ENCODE peak calls at places on chromosomes 16 and 17, in nine cellular contexts. E is cardiac fibroblast; F is activated T-helper 2 cell treated with anti-CD3 and anti-CD28 coated beads, Interferon-gamma antibody, Interleukin-2, Interleukin-4, amounts not matched to agents 10 μg/mL and 5 μg/mL and 100 μg/mL, durations not matched to agents 14 hours and 24 hours and 36 hours; K is GM18507; H is uterus; L is stimulated activated CD4-positive, alpha-beta T cell treated with anti-CD3 and anti-CD28 coated beads, Interleukin-4, amount 100 ng/mL, for 1 hour; I is NCI-H69; J is stimulated activated CD8-positive, alpha-beta memory T cell treated with anti-CD3 and anti-CD28 coated beads, Interleukin-2, amount 100 ng/mL, for 48 hours; Q is left ventricle myocardium inferior. U is an unnamed sample.

GRCh38 chr17:37429442-37429841 is 22.8 kb downstream of the TADA2A start:
- DNase-seq in Q (no peak), E (peak), J (no peak), K (no peak), I (no peak), F (no peak), H (no peak), L (no peak), U (no peak)

GRCh38 chr16:81175325-81175891 is 63.1 kb upstream of the BCO1 start:
- DNase-seq in K (no peak), H (no peak), J (no peak), Q (no peak), F (no peak), I (no peak), L (no peak), E (peak), U (no peak)

GRCh38 chr16:898216-898615 is 72.6 kb downstream of the LMF1 start:
- DNase-seq in L (no peak), Q (no peak), I (no peak), E (no peak), J (no peak), F (no peak), H (no peak), K (no peak), U (no peak)

GRCh38 chr17:28397687-28398279 is 8.2 kb downstream of the SLC46A1 start:
- DNase-seq in H (no peak), L (no peak), Q (no peak), I (no peak), K (no peak), J (no peak), E (no peak), F (no peak), U (no peak)

GRCh38 chr17:751269-752001 is 629 bp downstream of the GEMIN4 start:
- DNase-seq in E (peak), L (peak), H (peak), K (no peak), J (peak), F (peak), I (peak), Q (peak), U (peak)

GRCh38 chr16:7364054-7364407 is 31.4 kb downstream of the RBFOX1 start:
- DNase-seq in I (peak), F (no peak), L (no peak), H (no peak), J (no peak), K (no peak), E (no peak), Q (no peak), U (peak)

GRCh38 chr16:20901441-20902112 is 1.0 kb downstream of the LYRM1 start:
- DNase-seq in F (peak), J (no peak), I (peak), H (peak), L (peak), E (peak), K (peak), Q (peak), U (peak)

GRCh38 chr16:57609541-57610401 is 18.7 kb upstream of the ADGRG1 start:
- DNase-seq in K (peak), Q (no peak), J (peak), F (peak), L (peak), E (no peak), I (peak), H (no peak), U (no peak)

GRCh38 chr17:37019117-37019744 is 70.5 kb downstream of the AATF start:
- DNase-seq in I (peak), K (no peak), J (no peak), L (no peak), Q (no peak), H (no peak), F (no peak), E (no peak), U (no peak)

GRCh38 chr17:61248399-61248798 is 151.2 kb upstream of the TBX2 start:
- DNase-seq in F (no peak), E (no peak), L (no peak), H (no peak), Q (no peak), K (no peak), I (peak), J (no peak), U (no peak)

GRCh38 chr17:46848534-46848933 is 2.8 kb upstream of the WNT9B start:
- DNase-seq in Q (no peak), F (no peak), J (no peak), K (no peak), L (no peak), E (no peak), I (no peak), H (no peak), U (no peak)

GRCh38 chr17:65627892-65628622 is 66.6 kb upstream of the AXIN2 start:
- DNase-seq in H (peak), I (peak), K (no peak), L (no peak), F (no peak), Q (no peak), J (no peak), E (peak), U (peak)

GRCh38 chr16:90008708-90009145 is 10.5 kb downstream of the DBNDD1 start:
- DNase-seq in F (peak), E (no peak), K (peak), H (no peak), Q (no peak), I (no peak), J (peak), L (peak), U (no peak)

GRCh38 chr16:83586036-83586810 is 221.6 kb upstream of the HSBP1 start:
- DNase-seq in Q (no peak), E (no peak), I (peak), K (no peak), F (no peak), H (no peak), J (no peak), L (no peak), U (no peak)

GRCh38 chr16:48901712-48902374 is 291.9 kb upstream of the N4BP1 start:
- DNase-seq in J (no peak), E (no peak), F (no peak), I (no peak), K (no peak), Q (no peak), H (no peak), L (no peak), U (peak)

GRCh38 chr16:26981266-26981938 is 85.3 kb upstream of the C16orf82 start:
- DNase-seq in E (peak), I (peak), L (no peak), J (no peak), H (no peak), K (no peak), Q (no peak), F (no peak), U (no peak)

GRCh38 chr17:80279895-80280294 is 19.2 kb downstream of the RNF213 start:
- DNase-seq in K (no peak), E (peak), Q (peak), J (no peak), L (no peak), I (no peak), F (no peak), H (peak), U (no peak)

GRCh38 chr16:78566397-78567073 is 467.1 kb downstream of the WWOX start:
- DNase-seq in L (no peak), E (no peak), F (no peak), Q (no peak), H (no peak), I (no peak), J (no peak), K (no peak), U (no peak)

GRCh38 chr16:56744996-56745640 is 15.2 kb downstream of the NUP93 start:
- DNase-seq in I (no peak), L (no peak), Q (no peak), K (no peak), E (no peak), J (no peak), F (no peak), H (peak), U (peak)

GRCh38 chr16:75580-76501 is 2.2 kb upstream of the MPG start:
- DNase-seq in K (no peak), J (no peak), E (peak), I (peak), L (no peak), Q (peak), F (no peak), H (peak), U (peak)

GRCh38 chr16:2046889-2047329 is 725 bp downstream of the NTHL1 start:
- DNase-seq in H (no peak), I (peak), J (no peak), L (no peak), F (no peak), E (no peak), K (no peak), Q (no peak), U (no peak)

GRCh38 chr17:40707720-40708119 is 4.2 kb upstream of the KRT24 start:
- DNase-seq in E (peak), L (no peak), Q (peak), I (no peak), J (no peak), F (no peak), H (no peak), K (no peak), U (no peak)

GRCh38 chr16:2163211-2163881 is 7.8 kb downstream of the TRAF7 start:
- DNase-seq in Q (no peak), L (no peak), F (no peak), I (no peak), K (no peak), H (no peak), J (no peak), E (no peak), U (no peak)

U was measured in left kidney.